ENCODE peak calls at places on chromosome 1, in four cellular contexts. O is breast epithelium, J is testis, F is astrocyte. H is an unnamed sample. For H3K9me3, the result is how much of the 10 kb centered on the place peaks cover.

GRCh38 chr1:33466159-33466558 is 6.3 kb upstream of the ZSCAN20 start:
- DNase-seq in O (no peak), J (no peak), F (no peak), H (no peak)

GRCh38 chr1:242467556-242468145 is 56.8 kb downstream of the PLD5 start:
- DNase-seq in O (no peak), J (peak), F (peak), H (no peak)

GRCh38 chr1:11835441-11836225 is 11.9 kb downstream of the NPPA start:
- DNase-seq in O (no peak), J (no peak), F (no peak), H (no peak)

GRCh38 chr1:185257947-185258203 is 59.2 kb downstream of the IVNS1ABP start:
- DNase-seq in O (no peak), J (no peak), F (peak), H (no peak)

GRCh38 chr1:56424744-56425493 is 154.4 kb downstream of the PLPP3 start:
- DNase-seq in O (no peak), J (peak), F (peak), H (peak)

GRCh38 chr1:245216356-245217110 is 61.7 kb downstream of the KIF26B start:
- DNase-seq in O (no peak), J (no peak), F (no peak), H (no peak)

GRCh38 chr1:7110306-7110705 is 325.1 kb downstream of the CAMTA1 start:
- DNase-seq in O (no peak), J (no peak), F (peak), H (no peak)

GRCh38 chr1:115063238-115063901 is 25.9 kb downstream of the TSPAN2 start:
- DNase-seq in O (no peak), J (peak), F (peak), H (no peak)

GRCh38 chr1:27979151-27979858 is 19.5 kb downstream of the XKR8 start:
- DNase-seq in O (no peak), J (no peak), F (peak), H (no peak)

GRCh38 chr1:14723401-14723800 is 124.9 kb downstream of the KAZN start:
- DNase-seq in O (no peak), J (no peak), F (no peak), H (no peak)

GRCh38 chr1:14520514-14521163 is 77.8 kb upstream of the KAZN start:
- DNase-seq in O (no peak), J (no peak), F (no peak), H (no peak)

GRCh38 chr1:12778061-12778460 is 4.5 kb downstream of the PRAMEF12 start:
- DNase-seq in O (no peak), J (no peak), F (no peak), H (no peak)

GRCh38 chr1:58035523-58035922 is 511.0 kb downstream of the OMA1 start:
- DNase-seq in O (no peak), J (no peak), F (no peak), H (no peak)

GRCh38 chr1:3584915-3585314 is 26.4 kb downstream of the MEGF6 start:
- DNase-seq in O (no peak), J (no peak), F (no peak), H (no peak)

GRCh38 chr1:76144233-76144632 is 69.7 kb downstream of the ST6GALNAC3 start:
- DNase-seq in O (no peak), J (no peak), F (peak), H (no peak)

GRCh38 chr1:108858541-108858940 is 1.6 kb upstream of the AKNAD1 start:
- DNase-seq in O (no peak), J (no peak), F (no peak), H (no peak)

GRCh38 chr1:236280438-236281285 is 1.1 kb downstream of the ERO1B start:
- DNase-seq in O (peak), J (peak), F (no peak), H (no peak)

GRCh38 chr1:25747046-25747705 is 52.8 kb upstream of the SELENON start:
- DNase-seq in O (no peak), J (no peak), F (no peak), H (no peak)

GRCh38 chr1:4422496-4423289 is 231.7 kb upstream of the AJAP1 start:
- DNase-seq in O (peak), J (peak), F (no peak), H (no peak)

GRCh38 chr1:97204468-97204867 is 482.9 kb downstream of the PTBP2 start:
- DNase-seq in O (no peak), J (no peak), F (peak), H (no peak)

GRCh38 chr1:115266729-115267421 is 71.2 kb downstream of the NGF start:
- DNase-seq in O (no peak), J (no peak), F (no peak), H (no peak)

GRCh38 chr1:17869826-17870225 is 114.7 kb downstream of the ACTL8 start:
- DNase-seq in O (no peak), J (no peak), F (peak), H (no peak)

GRCh38 chr1:184759097-184759496 is 4.4 kb upstream of the EDEM3 start:
- DNase-seq in O (no peak), J (no peak), F (no peak), H (no peak)

GRCh38 chr1:22850681-22851080 is 122.0 kb downstream of the LACTBL1 start:
- DNase-seq in O (no peak), J (no peak), F (no peak), H (peak)

GRCh38 chr1:6805004-6805416 is 19.8 kb downstream of the CAMTA1 start:
- DNase-seq in O (no peak), J (no peak), F (peak), H (no peak)

GRCh38 chr1:85406081-85406480 is 58.9 kb downstream of the DDAH1 start:
- DNase-seq in O (no peak), J (no peak), F (no peak), H (no peak)

GRCh38 chr1:103496014-103496635 is 29.4 kb upstream of the RNPC3 start:
- DNase-seq in O (no peak), J (no peak), F (peak), H (no peak)

GRCh38 chr1:110003747-110004428 is 19.3 kb downstream of the AHCYL1 start:
- DNase-seq in O (peak), J (peak), F (peak), H (no peak)

GRCh38 chr1:18707696-18708257 is 77.1 kb downstream of the PAX7 start:
- DNase-seq in O (no peak), J (no peak), F (no peak), H (no peak)

GRCh38 chr1:178493301-178493741 is 3.4 kb downstream of the CLEC20A start:
- DNase-seq in O (no peak), J (no peak), F (no peak), H (no peak)

GRCh38 chr1:92493139-92493538 is 6.4 kb upstream of the GFI1 start:
- DNase-seq in O (no peak), J (no peak), F (no peak), H (no peak)

GRCh38 chr1:48681476-48682305 is 95.0 kb downstream of the BEND5 start:
- DNase-seq in O (no peak), J (no peak), F (peak), H (no peak)

DNA sequence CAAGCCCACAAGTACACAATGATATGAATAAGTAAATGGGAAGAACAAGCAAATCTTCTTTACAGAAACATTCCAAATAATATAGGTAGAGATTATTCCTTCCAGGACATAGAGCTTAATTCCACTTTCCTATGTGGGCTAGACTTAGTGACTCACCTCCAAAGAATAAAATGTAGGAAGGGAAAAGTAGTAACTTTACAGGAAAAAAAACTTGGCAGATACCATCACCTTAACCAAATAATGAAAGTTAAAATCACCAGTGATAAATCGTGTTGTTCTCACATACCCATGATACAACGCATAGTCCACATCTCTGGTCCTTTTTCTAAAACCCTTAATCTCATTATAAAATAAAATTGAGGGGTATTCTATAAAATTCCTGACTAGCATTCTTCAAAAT is 260.8 kb downstream of the SPATA17 start:
- DNase-seq in O (no peak), J (no peak), F (peak), H (no peak)
- H3K27ac ChIP-seq in O (no peak), J (no peak), F (no peak), H (no peak)

GRCh38 chr1:203269654-203270020 is 35.7 kb upstream of the BTG2 start:
- DNase-seq in O (no peak), J (no peak), F (no peak), H (no peak)

GRCh38 chr1:203267347-203267846 is 37.9 kb upstream of the BTG2 start:
- DNase-seq in O (peak), J (peak), F (peak), H (peak)

GRCh38 chr1:203265541-203265940 is 36.1 kb upstream of the CHIT1 start:
- DNase-seq in O (no peak), J (no peak), F (no peak), H (no peak)

GRCh38 chr1:203268901-203269653 is 36.2 kb upstream of the BTG2 start:
- DNase-seq in O (peak), J (peak), F (peak), H (no peak)

GRCh38 chr1:203267912-203268311 is 37.4 kb upstream of the BTG2 start:
- DNase-seq in O (peak), J (no peak), F (no peak), H (no peak)
- H3K4me3 ChIP-seq in O (peak), J (peak), F (peak), H (peak)

GRCh38 chr1:66383168-66383567 is 150.8 kb upstream of the SGIP1 start:
- DNase-seq in O (no peak), J (no peak), F (peak), H (no peak)

GRCh38 chr1:66381626-66382275 is 152.2 kb upstream of the SGIP1 start:
- DNase-seq in O (no peak), J (no peak), F (no peak), H (no peak)

GRCh38 chr1:66384258-66384657 is 149.7 kb upstream of the SGIP1 start:
- DNase-seq in O (no peak), J (no peak), F (no peak), H (no peak)

GRCh38 chr1:66380452-66381212 is 153.3 kb upstream of the SGIP1 start:
- DNase-seq in O (peak), J (no peak), F (no peak), H (no peak)

DNA sequence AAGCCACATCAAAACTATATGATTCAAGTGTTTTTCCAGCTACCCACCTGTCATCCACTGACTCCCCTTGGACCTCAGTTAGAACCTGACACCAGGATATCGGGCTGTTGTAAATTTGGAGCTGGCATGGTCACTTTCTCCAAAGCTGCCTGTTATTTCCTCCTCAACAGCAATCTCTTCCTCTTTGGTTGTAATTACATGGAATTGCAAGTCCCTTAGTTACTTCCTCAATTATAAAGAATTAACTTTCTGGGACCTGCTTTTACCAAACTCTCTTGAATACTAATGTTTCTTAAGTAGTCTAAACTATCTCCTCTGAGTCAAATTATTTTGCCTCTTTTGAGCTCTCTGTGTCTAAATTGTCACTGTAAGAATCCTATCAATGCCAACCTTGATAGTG is 150.4 kb upstream of the SGIP1 start:
- DNase-seq in O (no peak), J (no peak), F (no peak), H (no peak)
- H3K9me3 ChIP-seq in O (under half), J (under half), F (under half), H (under half)

GRCh38 chr1:157653494-157653873 is 47.1 kb downstream of the FCRL3 start:
- DNase-seq in O (no peak), J (no peak), F (no peak), H (no peak)
- H3K27ac ChIP-seq in O (no peak), J (no peak), F (no peak), H (no peak)

GRCh38 chr1:9761855-9762254 is 61.9 kb downstream of the CLSTN1 start:
- DNase-seq in O (no peak), J (no peak), F (no peak), H (no peak)
- H3K4me3 ChIP-seq in O (no peak), J (no peak), F (no peak), H (no peak)

GRCh38 chr1:40475268-40475667 is 1.8 kb upstream of the ZFP69 start:
- DNase-seq in O (no peak), J (no peak), F (no peak), H (no peak)

DNA sequence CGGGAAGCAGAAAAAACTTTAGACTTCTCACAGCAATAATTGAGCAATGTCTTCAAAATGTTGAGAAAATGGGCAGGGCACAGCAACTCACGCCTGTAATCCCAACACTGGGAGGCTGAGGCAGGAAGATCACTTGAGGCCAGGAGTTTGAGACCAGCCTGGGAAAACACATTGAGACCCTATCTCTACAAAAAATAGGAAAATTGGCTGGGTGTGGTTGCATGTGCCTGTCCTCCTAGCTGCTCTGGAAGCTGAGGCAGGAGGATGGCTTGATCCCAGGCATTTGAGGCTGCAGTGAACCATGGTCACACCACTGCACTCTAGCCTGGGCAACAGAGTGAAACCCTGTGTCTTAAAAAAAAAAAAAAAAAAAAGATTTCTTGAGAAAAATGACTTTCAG is 7.8 kb upstream of the ZFP69 start:
- DNase-seq in O (no peak), J (no peak), F (no peak), H (no peak)
- H3K9me3 ChIP-seq in O (half or more), J (under half), F (under half), H (under half)

DNA sequence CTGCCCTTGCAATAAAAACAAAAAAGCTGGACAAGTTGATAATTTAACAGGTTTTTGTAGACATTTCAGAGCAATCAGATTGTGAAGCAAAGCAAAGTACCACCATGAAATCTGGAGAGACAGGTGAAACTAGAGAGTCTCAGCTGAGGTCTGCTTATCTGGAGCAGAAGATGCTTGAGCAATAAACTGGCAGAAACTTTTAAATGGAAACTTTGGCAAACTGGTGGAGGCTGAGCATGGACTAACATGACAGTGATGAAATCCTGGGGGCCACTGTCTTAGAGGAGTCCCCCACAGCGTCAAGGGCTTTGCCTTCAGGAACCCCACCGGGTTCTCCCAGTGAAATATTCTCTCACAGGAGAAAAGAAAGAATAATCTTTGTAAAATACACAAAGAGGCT is 416.3 kb upstream of the B3GALT2 start:
- DNase-seq in O (no peak), J (no peak), F (no peak), H (no peak)
- H3K27ac ChIP-seq in O (no peak), J (no peak), F (no peak), H (no peak)

GRCh38 chr1:151837841-151838490 is 1.7 kb downstream of the C2CD4D start:
- DNase-seq in O (peak), J (peak), F (no peak), H (peak)

GRCh38 chr1:151837197-151837596 is 2.4 kb downstream of the C2CD4D start:
- DNase-seq in O (no peak), J (no peak), F (no peak), H (no peak)

GRCh38 chr1:151840421-151840820 is 801 bp upstream of the C2CD4D start:
- DNase-seq in O (no peak), J (no peak), F (no peak), H (no peak)

GRCh38 chr1:151839457-151840409 is at the start of gene C2CD4D:
- DNase-seq in O (peak), J (peak), F (no peak), H (peak)

DNA sequence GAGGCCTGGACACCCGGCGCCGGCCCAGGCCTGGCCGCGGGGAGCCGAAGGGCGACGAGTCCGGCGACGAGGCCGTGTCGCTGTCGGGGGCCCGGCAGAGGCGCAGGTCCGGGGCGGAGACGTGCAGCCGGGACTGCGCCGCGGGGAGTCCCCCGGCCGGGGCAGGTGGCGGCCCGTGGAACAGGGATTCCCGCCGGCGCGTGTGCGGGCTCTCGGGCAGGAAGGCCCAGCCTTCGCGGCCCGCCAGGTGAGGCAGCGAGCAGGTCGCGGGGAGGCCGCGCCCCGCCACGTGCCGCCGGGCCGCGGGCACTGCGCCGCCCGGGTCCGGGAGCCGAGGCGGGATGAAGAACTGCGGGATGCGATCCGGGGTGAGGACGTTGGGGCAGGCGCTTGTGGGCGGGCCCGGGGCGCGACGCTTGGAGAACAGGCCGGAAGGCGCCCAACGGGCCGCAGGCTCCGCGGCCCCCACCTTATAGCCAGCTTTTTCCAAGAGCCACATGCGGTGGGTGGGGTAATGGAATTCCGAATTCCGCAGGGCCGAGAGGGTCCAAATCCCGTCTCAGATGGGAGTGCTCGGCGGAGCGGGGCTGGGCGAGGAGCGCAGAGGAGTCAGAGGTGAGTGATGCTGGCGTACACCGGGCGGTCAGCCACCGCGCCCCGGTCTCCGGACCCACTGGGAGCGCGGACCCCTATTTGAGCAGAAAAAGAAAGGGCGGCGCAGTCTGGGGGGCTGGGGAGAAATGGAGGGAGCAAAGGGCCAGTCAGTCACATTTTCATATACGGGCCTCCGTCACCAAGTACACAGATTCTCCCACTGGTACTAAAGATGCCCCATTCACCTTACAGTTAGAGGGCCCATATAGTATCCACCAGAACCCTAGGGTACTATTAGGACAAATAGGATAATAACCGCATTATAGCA is 868 bp downstream of the C2CD4D start:
- DNase-seq in O (no peak), J (no peak), F (no peak), H (no peak)
- H3K4me3 ChIP-seq in O (peak), J (peak), F (peak), H (peak)

DNA sequence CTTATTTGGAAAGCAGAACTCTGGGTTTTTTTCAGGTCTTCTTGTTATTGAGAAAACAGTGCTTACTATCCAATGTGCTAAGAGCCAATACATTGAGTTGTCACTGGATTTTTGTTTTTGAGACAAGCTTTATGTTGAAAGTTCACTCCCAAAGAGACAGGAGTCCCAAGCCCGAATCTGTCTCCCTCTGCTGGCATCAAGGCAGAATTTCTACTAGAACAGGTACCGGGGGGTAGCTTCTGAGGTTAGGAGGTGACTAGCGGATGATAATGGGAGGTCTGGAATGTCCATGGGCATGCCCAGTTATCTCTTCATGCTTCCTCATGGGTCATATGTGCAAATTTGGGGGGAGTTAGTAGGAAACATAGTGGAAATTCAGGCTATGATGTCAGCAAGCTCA is 25.1 kb downstream of the ZNF124 start:
- DNase-seq in O (no peak), J (no peak), F (no peak), H (no peak)
- H3K9me3 ChIP-seq in O (half or more), J (under half), F (under half), H (under half)

GRCh38 chr1:156897078-156897825 is 3.7 kb downstream of the PEAR1 start:
- DNase-seq in O (no peak), J (no peak), F (peak), H (no peak)
- H3K27ac ChIP-seq in O (peak), J (peak), F (peak), H (peak)

H was measured in left lung.